ENCODE peak calls at places on chromosomes 3 and 15, in four cellular contexts. Z is choroid plexus epithelial cell, V is esophagus squamous epithelium, T is tibial artery. K is an unnamed sample.

GRCh38 chr3:53842436-53843194 is 3.6 kb downstream of the CHDH start:
- DNase-seq in V (no peak), Z (peak), T (no peak), K (no peak)

GRCh38 chr15:51828621-51829359 is 663 bp upstream of the TMOD3 start:
- DNase-seq in Z (no peak), T (no peak), V (no peak), K (no peak)

GRCh38 chr3:169865176-169865800 is 4.4 kb downstream of the LRRC31 start:
- DNase-seq in Z (no peak), T (no peak), V (no peak), K (no peak)

GRCh38 chr15:75655911-75656310 is 8.2 kb downstream of the SNX33 start:
- DNase-seq in V (no peak), Z (no peak), T (no peak), K (no peak)

GRCh38 chr3:72042397-72043211 is 257.7 kb upstream of the PROK2 start:
- DNase-seq in T (no peak), Z (peak), V (no peak), K (no peak)

GRCh38 chr3:144031938-144032337 is 60.3 kb downstream of the DIPK2A start:
- DNase-seq in Z (no peak), V (no peak), T (peak), K (no peak)

GRCh38 chr15:51335538-51335961 is 2.8 kb downstream of the CYP19A1 start:
- DNase-seq in V (no peak), Z (no peak), T (peak), K (no peak)

GRCh38 chr15:31740203-31740602 is 290.1 kb upstream of the CHRNA7 start:
- DNase-seq in T (no peak), Z (no peak), V (no peak), K (no peak)

GRCh38 chr3:188584958-188585689 is 431.2 kb downstream of the LPP start:
- DNase-seq in Z (peak), V (no peak), T (no peak), K (no peak)

GRCh38 chr3:105593315-105593714 is 226.6 kb downstream of the ALCAM start:
- DNase-seq in T (no peak), Z (no peak), V (no peak), K (no peak)

GRCh38 chr15:68347392-68347791 is 69.8 kb downstream of the FEM1B start:
- DNase-seq in Z (peak), V (no peak), T (no peak), K (no peak)

GRCh38 chr15:52011711-52012144 is 7.3 kb upstream of the MAPK6 start:
- DNase-seq in V (no peak), Z (no peak), T (no peak), K (no peak)

GRCh38 chr15:85563328-85563727 is 182.9 kb downstream of the AKAP13 start:
- DNase-seq in Z (peak), T (no peak), V (no peak), K (no peak)

GRCh38 chr3:189372205-189372764 is 200.5 kb downstream of the TPRG1 start:
- DNase-seq in Z (no peak), T (no peak), V (no peak), K (no peak)

GRCh38 chr3:13866406-13866965 is 13.4 kb downstream of the WNT7A start:
- DNase-seq in V (no peak), T (no peak), Z (peak), K (peak)

GRCh38 chr3:72947715-72948507 is 48.7 kb upstream of the PPP4R2 start:
- DNase-seq in V (no peak), Z (no peak), T (no peak), K (no peak)

GRCh38 chr15:38267416-38268022 is 14.9 kb downstream of the SPRED1 start:
- DNase-seq in V (no peak), Z (peak), T (no peak), K (no peak)

GRCh38 chr15:74213858-74214284 is 11.3 kb upstream of the STRA6 start:
- DNase-seq in T (no peak), V (no peak), Z (no peak), K (no peak)

GRCh38 chr3:59064276-59064675 is 14.5 kb upstream of the CFAP20DC start:
- DNase-seq in T (no peak), Z (peak), V (no peak), K (no peak)

GRCh38 chr15:41849861-41850260 is 11.2 kb downstream of the PLA2G4B start:
- DNase-seq in V (no peak), Z (no peak), T (no peak), K (no peak)

DNA sequence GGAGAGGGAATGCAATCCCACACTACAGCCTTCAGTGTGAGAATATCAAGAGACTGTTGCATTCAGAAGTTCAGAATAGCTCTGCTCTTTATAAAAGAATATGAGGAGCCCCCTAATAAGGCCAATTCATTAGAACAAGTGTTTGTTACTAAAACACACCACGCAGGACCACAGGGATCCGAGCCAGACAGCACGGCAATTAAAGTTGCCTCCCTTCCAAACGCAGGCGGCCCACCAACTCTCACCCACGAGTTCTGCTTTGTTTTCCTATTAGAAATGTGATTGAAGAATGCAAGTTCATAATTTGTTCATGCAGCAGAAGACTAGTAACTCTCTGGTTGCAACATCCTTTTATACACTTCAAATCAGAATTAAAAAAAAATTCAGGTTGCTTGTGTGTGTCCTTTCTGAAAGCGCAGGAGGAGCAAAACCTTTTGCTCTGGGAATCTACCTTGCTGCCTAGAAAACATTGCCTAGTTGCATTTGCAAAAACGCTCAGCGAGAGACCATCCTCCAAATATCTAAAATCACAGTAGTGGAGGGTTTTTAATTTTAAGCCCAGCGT is 1044.1 kb upstream of the NR2F2 start:
- DNase-seq in T (no peak), Z (no peak), V (no peak), K (no peak)
- H3K4me3 ChIP-seq in T (no peak), Z (no peak), V (no peak), K (no peak)

DNA sequence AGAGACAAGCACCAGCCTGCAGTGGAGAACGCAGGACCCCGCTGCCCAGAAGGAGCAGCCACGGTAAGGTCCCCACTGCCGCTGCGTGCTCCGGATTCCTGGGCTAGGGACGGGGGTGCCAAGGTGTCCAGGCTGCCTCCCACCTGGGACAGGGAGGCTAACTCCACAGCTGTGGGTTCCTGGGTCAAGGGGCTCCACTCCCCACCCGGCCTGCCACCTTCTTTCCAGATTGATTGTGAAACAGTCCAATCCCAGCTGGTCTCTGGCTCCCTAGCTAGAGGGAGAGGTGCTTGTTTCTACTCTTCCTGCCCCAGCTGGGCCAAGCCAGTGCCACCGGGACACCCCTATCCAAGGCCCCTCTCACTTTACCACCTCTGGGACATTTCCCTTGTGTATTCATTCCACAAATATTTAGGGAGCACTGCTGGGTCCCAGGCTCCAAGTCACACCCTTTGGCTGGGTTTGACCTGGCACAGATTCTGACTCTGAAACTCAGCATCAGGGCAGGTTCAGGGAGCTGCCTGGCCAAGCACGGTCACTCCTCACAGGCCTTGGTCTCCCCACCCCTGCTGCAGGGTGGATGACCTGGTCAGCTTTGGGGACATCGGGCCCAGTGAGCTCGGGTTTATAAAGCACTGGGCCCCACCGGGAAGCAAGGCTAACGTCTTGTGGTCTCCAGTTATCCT is 1.9 kb downstream of the PAK6 start:
- DNase-seq in V (no peak), T (no peak), Z (no peak), K (no peak)
- H3K4me3 ChIP-seq in V (peak), T (no peak), Z (no peak), K (no peak)

DNA sequence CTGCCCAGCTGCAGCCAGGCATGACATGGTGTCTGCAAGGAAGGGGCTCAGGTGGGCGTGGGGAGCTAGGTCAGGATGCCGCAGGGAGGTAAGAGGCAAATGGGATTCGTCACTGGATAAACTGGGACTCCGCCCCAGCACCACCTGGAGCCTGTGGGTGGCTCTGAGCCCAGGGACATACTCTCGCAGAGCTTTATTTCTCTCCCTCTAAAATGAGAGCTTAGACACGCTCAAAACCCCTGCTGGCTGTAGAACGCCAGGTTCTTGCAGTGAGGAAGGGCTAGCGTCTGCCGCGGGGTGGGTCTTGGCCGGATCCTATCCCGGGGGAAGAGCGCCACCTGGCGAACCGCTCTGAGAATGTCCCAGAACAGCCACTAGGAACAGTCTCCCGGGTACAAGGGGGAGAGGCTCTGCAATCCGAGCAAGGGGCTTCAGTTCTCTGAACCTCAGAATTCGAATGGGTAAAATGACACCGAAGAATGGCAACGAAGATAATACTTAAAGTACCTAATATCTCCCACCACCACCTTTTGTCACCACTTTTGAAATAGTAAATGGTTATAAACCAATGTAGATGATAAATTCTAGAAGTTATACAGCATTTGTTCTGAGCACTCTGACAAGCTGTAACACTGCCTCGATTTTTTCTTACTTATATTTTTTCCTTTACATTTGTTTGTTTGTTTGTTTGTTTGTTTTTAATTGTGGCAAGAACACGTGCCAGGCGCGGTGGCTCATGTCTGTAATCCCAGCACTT is 53.2 kb upstream of the SRGAP3 start:
- DNase-seq in T (peak), V (no peak), Z (peak), K (peak)
- H3K4me3 ChIP-seq in T (peak), V (peak), Z (no peak), K (peak)

GRCh38 chr3:138862924-138863775 is 28.4 kb upstream of the PIK3CB start:
- DNase-seq in Z (peak), V (no peak), T (no peak), K (no peak)
- H3K4me3 ChIP-seq in Z (no peak), V (peak), T (no peak), K (no peak)

GRCh38 chr3:129028866-129029265 is 27.8 kb downstream of the EFCC1 start:
- DNase-seq in V (no peak), T (peak), Z (no peak), K (no peak)

GRCh38 chr3:129025691-129026435 is 24.8 kb downstream of the EFCC1 start:
- DNase-seq in T (peak), V (no peak), Z (no peak), K (no peak)

GRCh38 chr3:129027544-129027880 is 26.4 kb downstream of the EFCC1 start:
- DNase-seq in V (no peak), T (no peak), Z (no peak), K (no peak)

GRCh38 chr3:129025108-129025507 is 24.0 kb downstream of the EFCC1 start:
- DNase-seq in T (peak), Z (no peak), V (no peak), K (no peak)

GRCh38 chr3:129026728-129027543 is 25.8 kb downstream of the EFCC1 start:
- DNase-seq in V (peak), T (peak), Z (peak), K (peak)
- H3K4me3 ChIP-seq in V (peak), T (peak), Z (peak), K (peak)

GRCh38 chr3:31775383-31775782 is 205.7 kb downstream of the OSBPL10 start:
- DNase-seq in Z (no peak), V (no peak), T (no peak), K (no peak)
- H3K4me3 ChIP-seq in Z (no peak), V (no peak), T (no peak), K (no peak)

DNA sequence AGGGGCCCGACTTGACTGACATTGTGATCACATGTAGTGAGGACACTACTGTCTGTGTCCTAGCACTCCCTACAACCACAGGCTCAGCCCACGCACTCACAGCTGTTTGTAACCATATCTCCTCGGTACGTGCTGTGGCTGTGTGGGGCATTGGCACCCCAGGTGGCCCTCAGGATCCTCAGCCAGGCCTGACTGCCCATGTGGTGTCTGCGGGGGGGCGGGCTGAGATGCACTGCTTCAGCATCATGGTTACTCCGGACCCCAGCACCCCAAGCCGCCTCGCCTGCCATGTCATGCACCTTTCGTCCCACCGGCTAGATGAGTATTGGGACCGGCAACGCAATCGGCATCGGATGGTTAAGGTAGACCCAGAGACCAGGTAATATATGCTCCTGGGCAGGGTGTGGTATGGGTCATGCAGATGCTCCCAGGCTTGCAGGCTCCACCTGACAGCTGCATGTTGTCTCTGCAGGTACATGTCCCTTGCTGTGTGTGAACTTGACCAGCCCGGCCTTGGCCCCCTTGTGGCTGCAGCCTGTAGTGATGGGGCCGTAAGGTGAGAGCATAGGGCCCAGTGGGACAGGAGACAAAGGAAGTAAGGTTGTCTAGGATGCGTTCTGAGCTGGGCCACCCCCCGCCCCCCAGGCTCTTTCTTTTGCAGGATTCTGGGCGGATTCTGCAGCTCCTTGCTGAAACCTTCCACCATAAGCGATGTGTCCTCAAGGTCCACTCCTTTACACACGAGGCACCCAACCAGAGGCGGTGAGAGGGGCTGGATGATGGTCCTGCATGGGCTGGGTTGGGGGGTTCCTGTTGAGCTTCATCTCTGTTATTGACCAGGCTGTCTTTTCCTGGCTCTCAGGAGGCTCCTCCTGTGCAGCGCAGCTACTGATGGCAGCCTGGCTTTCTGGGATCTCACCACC is 4.4 kb downstream of the DALRD3 start:
- DNase-seq in T (no peak), V (no peak), Z (peak), K (no peak)
- H3K4me3 ChIP-seq in T (no peak), V (no peak), Z (no peak), K (no peak)

GRCh38 chr15:63381301-63382192 is at the start of gene CA12:
- DNase-seq in T (no peak), V (no peak), Z (peak), K (no peak)
- H3K4me3 ChIP-seq in T (peak), V (peak), Z (peak), K (peak)

GRCh38 chr3:32868719-32869512 is 51.1 kb downstream of the TRIM71 start:
- DNase-seq in V (no peak), Z (no peak), T (no peak), K (no peak)
- H3K4me3 ChIP-seq in V (no peak), Z (no peak), T (no peak), K (no peak)

K was measured in effector memory CD4-positive, alpha-beta T cell.